ENCODE peak calls at places on chromosomes 16 and 17, in seven cellular contexts. T, K, V, N, X, G and A are unnamed samples.

GRCh38 chr17:28404812-28405570 is 1.0 kb downstream of the SLC46A1 start:
- DNase-seq in T (no peak), K (no peak), V (no peak), N (no peak), X (peak), G (no peak), A (no peak)

GRCh38 chr17:17476865-17477467 is at the start of gene MED9:
- DNase-seq in T (peak), K (peak), V (peak), N (peak), X (peak), G (peak), A (peak)

GRCh38 chr16:87706278-87707000 is 59.3 kb downstream of the KLHDC4 start:
- DNase-seq in T (no peak), K (no peak), V (no peak), N (no peak), X (no peak), G (no peak), A (no peak)

GRCh38 chr16:50309527-50310307 is 43.4 kb downstream of the ADCY7 start:
- DNase-seq in T (peak), K (peak), V (no peak), N (no peak), X (peak), G (no peak), A (peak)

GRCh38 chr17:29585080-29585751 is 4.2 kb downstream of the GIT1 start:
- DNase-seq in T (no peak), K (peak), V (no peak), N (no peak), X (no peak), G (no peak), A (peak)

GRCh38 chr16:23896832-23897821 is 61.3 kb downstream of the PRKCB start:
- DNase-seq in T (no peak), K (no peak), V (no peak), N (no peak), X (no peak), G (no peak), A (no peak)

GRCh38 chr16:66262253-66263167 is 104.0 kb upstream of the CDH5 start:
- DNase-seq in T (peak), K (no peak), V (no peak), N (no peak), X (peak), G (no peak), A (peak)

GRCh38 chr17:55295411-55296170 is 30.8 kb downstream of the HLF start:
- DNase-seq in T (peak), K (no peak), V (peak), N (peak), X (peak), G (peak), A (peak)

GRCh38 chr17:65531508-65532431 is 29.7 kb downstream of the AXIN2 start:
- DNase-seq in T (peak), K (peak), V (peak), N (peak), X (peak), G (no peak), A (no peak)

GRCh38 chr17:66778531-66778930 is 56.4 kb upstream of the CACNG5 start:
- DNase-seq in T (no peak), K (no peak), V (no peak), N (no peak), X (no peak), G (no peak), A (no peak)

GRCh38 chr16:65463652-65464260 is 341.9 kb upstream of the CDH11 start:
- DNase-seq in T (no peak), K (no peak), V (no peak), N (no peak), X (no peak), G (no peak), A (no peak)

GRCh38 chr17:11548398-11548797 is 49.9 kb upstream of the DNAH9 start:
- DNase-seq in T (no peak), K (no peak), V (no peak), N (no peak), X (no peak), G (no peak), A (no peak)

GRCh38 chr16:15493416-15494181 is 59.2 kb downstream of the BMERB1 start:
- DNase-seq in T (no peak), K (no peak), V (no peak), N (no peak), X (no peak), G (no peak), A (no peak)

GRCh38 chr17:83186751-83187421 is 107.5 kb downstream of the METRNL start:
- DNase-seq in T (no peak), K (no peak), V (no peak), N (no peak), X (no peak), G (no peak), A (no peak)

GRCh38 chr16:77955127-77955526 is 67.2 kb upstream of the CLEC3A start:
- DNase-seq in T (no peak), K (no peak), V (no peak), N (no peak), X (no peak), G (no peak), A (no peak)

GRCh38 chr17:28057731-28058246 is 15.3 kb downstream of the NLK start:
- DNase-seq in T (no peak), K (no peak), V (no peak), N (no peak), X (no peak), G (no peak), A (no peak)

DNA sequence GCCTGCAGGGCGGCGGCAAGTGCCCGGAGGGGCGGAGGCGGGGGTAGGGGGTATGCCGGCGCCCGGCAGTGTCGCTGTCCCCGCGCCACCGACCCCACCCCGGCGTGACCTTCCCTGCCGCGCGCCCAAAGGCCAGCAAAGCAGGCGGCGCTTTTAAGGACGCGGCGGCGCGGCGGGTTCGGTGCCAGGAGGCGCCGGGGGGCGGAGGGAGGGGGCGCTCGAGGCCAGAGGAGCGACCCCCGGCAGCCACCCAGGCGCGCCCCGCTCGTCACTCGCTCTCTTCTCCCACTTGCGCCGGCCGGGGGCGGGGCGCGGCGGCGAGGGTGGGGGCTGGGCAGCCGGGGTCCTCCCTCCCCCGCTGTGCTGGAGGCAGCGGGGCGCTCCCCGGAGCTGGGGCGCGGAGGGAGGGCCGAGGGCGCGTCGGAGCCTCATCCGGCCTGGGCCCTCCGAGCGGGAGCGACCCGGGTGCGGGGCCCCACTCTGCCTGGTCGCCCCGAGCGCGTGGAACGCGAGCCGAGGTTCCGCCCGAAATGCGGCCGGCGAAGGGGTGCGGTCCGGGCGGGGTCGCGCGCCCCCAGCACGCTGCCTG is 8.5 kb upstream of the BAHCC1 start:
- DNase-seq in T (no peak), K (no peak), V (no peak), N (peak), X (peak), G (no peak), A (no peak)
- TF ChIP-seq POLR2A in T (peak), K (no peak), V (no peak), N (no peak), X (peak), G (no peak), A (no peak)

GRCh38 chr17:45244725-45245656 is 16.9 kb downstream of the SPATA32 start:
- DNase-seq in T (no peak), K (no peak), V (no peak), N (no peak), X (no peak), G (no peak), A (no peak)
- H3K27ac ChIP-seq in T (no peak), K (peak), V (no peak), N (no peak), X (no peak), G (no peak), A (no peak)

DNA sequence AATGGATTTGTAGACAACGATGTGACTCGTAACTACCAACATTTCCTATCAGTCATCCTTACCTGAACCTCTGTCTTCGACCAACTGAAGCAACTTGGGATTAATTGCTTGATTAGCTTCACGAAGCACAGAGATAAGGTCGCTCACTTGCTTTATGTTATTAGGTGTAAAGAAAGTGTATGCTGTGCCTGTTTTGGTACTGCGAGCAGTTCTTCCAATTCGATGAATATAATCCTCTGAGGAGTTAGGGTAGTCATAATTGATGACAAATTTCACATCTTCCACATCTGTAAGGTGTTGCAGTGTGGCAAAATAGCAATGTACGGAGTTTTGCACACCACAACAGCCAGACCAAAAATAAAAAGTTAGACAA is 3.6 kb upstream of the POLG2 start:
- DNase-seq in T (no peak), K (no peak), V (no peak), N (no peak), X (no peak), G (no peak), A (no peak)
- TF ChIP-seq POLR2A in T (no peak), K (no peak), V (no peak), N (no peak), X (no peak), G (no peak), A (no peak)

GRCh38 chr17:63838586-63839184 is 3.8 kb downstream of the SMARCD2 start:
- DNase-seq in T (peak), K (peak), V (peak), N (peak), X (peak), G (no peak), A (peak)
- H3K27ac ChIP-seq in T (peak), K (peak), V (peak), N (peak), X (no peak), G (peak), A (peak)

GRCh38 chr17:78226752-78227454 is 4.5 kb upstream of the TMEM235 start:
- DNase-seq in T (no peak), K (no peak), V (no peak), N (peak), X (no peak), G (no peak), A (no peak)
- TF ChIP-seq POLR2A in T (no peak), K (no peak), V (no peak), N (no peak), X (no peak), G (no peak), A (no peak)

GRCh38 chr16:17261197-17261858 is 209.4 kb downstream of the XYLT1 start:
- DNase-seq in T (no peak), K (no peak), V (no peak), N (peak), X (no peak), G (no peak), A (no peak)
- H3K27ac ChIP-seq in T (no peak), K (no peak), V (no peak), N (peak), X (no peak), G (no peak), A (no peak)

GRCh38 chr16:11583889-11584565 is 2.7 kb downstream of the LITAF start:
- DNase-seq in T (no peak), K (peak), V (peak), N (peak), X (peak), G (no peak), A (peak)
- TF ChIP-seq POLR2A in T (no peak), K (no peak), V (peak), N (no peak), X (no peak), G (no peak), A (no peak)

GRCh38 chr17:75791251-75791650 is 6.6 kb downstream of the UNK start:
- DNase-seq in T (no peak), K (no peak), V (no peak), N (no peak), X (no peak), G (no peak), A (no peak)

GRCh38 chr17:75799402-75799801 is 14.8 kb downstream of the UNK start:
- DNase-seq in T (no peak), K (peak), V (no peak), N (no peak), X (peak), G (no peak), A (no peak)

GRCh38 chr17:75793453-75793852 is 8.8 kb downstream of the UNK start:
- DNase-seq in T (no peak), K (no peak), V (no peak), N (no peak), X (no peak), G (no peak), A (no peak)

GRCh38 chr17:75795820-75796607 is 11.4 kb downstream of the UNK start:
- DNase-seq in T (peak), K (peak), V (no peak), N (no peak), X (peak), G (no peak), A (no peak)
- H3K27ac ChIP-seq in T (no peak), K (no peak), V (no peak), N (no peak), X (no peak), G (no peak), A (no peak)